ENCODE peak calls at places on chromosomes 4 and X, in five cellular contexts. H is hypothalamus; W is non-pigmented ciliary epithelial cell; D is CD8-positive, alpha-beta memory T cell; O is stimulated activated CD8-positive, alpha-beta memory T cell treated with anti-CD3 and anti-CD28 coated beads, Interleukin-15, amount 100 ng/mL, for 24 hours. E is an unnamed sample.

GRCh38 chr4:108644237-108644636 is 6.2 kb upstream of the OSTC start:
- DNase-seq in W (peak), D (no peak), O (no peak), H (no peak), E (no peak)

GRCh38 chr4:33187035-33187434 is 2466.9 kb downstream of the PCDH7 start:
- DNase-seq in O (no peak), W (no peak), H (no peak), D (no peak), E (no peak)

GRCh38 chrX:148049441-148049840 is 68.3 kb downstream of the FMR1NB start:
- DNase-seq in D (no peak), W (no peak), O (no peak), H (no peak), E (no peak)

GRCh38 chr4:1503583-1504471 is 97.6 kb upstream of the NKX1-1 start:
- DNase-seq in D (peak), H (no peak), O (no peak), W (no peak), E (no peak)

GRCh38 chr4:55444822-55445221 is 49.1 kb downstream of the TMEM165 start:
- DNase-seq in H (no peak), W (no peak), D (no peak), O (no peak), E (no peak)

GRCh38 chr4:10092481-10093272 is 23.9 kb downstream of the WDR1 start:
- DNase-seq in H (no peak), W (no peak), O (no peak), D (no peak), E (no peak)

GRCh38 chr4:67746797-67747495 is 7.2 kb downstream of the GNRHR start:
- DNase-seq in D (no peak), W (no peak), H (no peak), O (no peak), E (no peak)

GRCh38 chr4:48974979-48975640 is 11.0 kb upstream of the CWH43 start:
- DNase-seq in W (no peak), D (no peak), O (no peak), H (no peak), E (no peak)

GRCh38 chr4:42411803-42412202 is 14.5 kb downstream of the SHISA3 start:
- DNase-seq in H (no peak), D (no peak), W (no peak), O (no peak), E (no peak)

GRCh38 chrX:50495616-50496015 is 25.0 kb upstream of the DGKK start:
- DNase-seq in O (no peak), D (no peak), W (no peak), H (no peak), E (no peak)

GRCh38 chr4:139857021-139857420 is 191.4 kb downstream of the MGST2 start:
- DNase-seq in H (no peak), D (no peak), O (no peak), W (no peak), E (no peak)

GRCh38 chr4:3306465-3306864 is 13.6 kb downstream of the RGS12 start:
- DNase-seq in H (no peak), D (peak), O (no peak), W (no peak), E (no peak)

GRCh38 chr4:80184053-80184790 is 13.1 kb upstream of the PRDM8 start:
- DNase-seq in H (peak), O (peak), D (peak), W (no peak), E (no peak)

GRCh38 chr4:15778191-15778741 is at the start of gene CD38:
- DNase-seq in D (no peak), W (no peak), H (no peak), O (no peak), E (no peak)

GRCh38 chr4:148790691-148791090 is 348.5 kb upstream of the NR3C2 start:
- DNase-seq in W (no peak), D (no peak), O (no peak), H (no peak), E (no peak)

GRCh38 chr4:10117424-10118354 is 1.1 kb upstream of the WDR1 start:
- DNase-seq in D (peak), W (no peak), H (no peak), O (no peak), E (no peak)

GRCh38 chrX:39813631-39814246 is 284.0 kb downstream of the BCOR start:
- DNase-seq in H (no peak), W (no peak), D (no peak), O (no peak), E (peak)

GRCh38 chr4:4775493-4776004 is 83.9 kb upstream of the MSX1 start:
- DNase-seq in H (no peak), W (no peak), O (no peak), D (no peak), E (no peak)

GRCh38 chr4:54746228-54746627 is 88.5 kb downstream of the KIT start:
- DNase-seq in W (no peak), O (no peak), D (no peak), H (no peak), E (no peak)

GRCh38 chr4:7590205-7590604 is 155.5 kb upstream of the PSAPL1 start:
- DNase-seq in H (no peak), O (no peak), W (no peak), D (no peak), E (no peak)

GRCh38 chr4:146183209-146183608 is 7.7 kb downstream of the LSM6 start:
- DNase-seq in W (no peak), H (no peak), D (no peak), O (no peak), E (no peak)

GRCh38 chr4:180798016-180798574 is 1445.1 kb upstream of the TENM3 start:
- DNase-seq in D (no peak), O (no peak), H (no peak), W (no peak), E (no peak)

GRCh38 chrX:129976441-129976840 is 6.0 kb upstream of the BCORL1 start:
- DNase-seq in D (no peak), H (no peak), W (no peak), O (no peak), E (no peak)

GRCh38 chrX:46637937-46638336 is 64.4 kb downstream of the CHST7 start:
- DNase-seq in H (no peak), O (no peak), D (no peak), W (no peak), E (no peak)

E was measured in D721Med.